ENCODE peak calls at places on chromosomes 1 and 21, in eight cellular contexts. One of them, this sample, is unnamed.

GRCh38 chr1:27296773-27297214 is 25.2 kb upstream of the TMEM222 start:
- DNase-seq in CD8-positive, alpha-beta T cell: peak
- DNase-seq in breast epithelium: peak
- DNase-seq in cardiac fibroblast: peak
- DNase-seq in right lobe of liver: peak
- DNase-seq in mammary epithelial cell: no peak
- DNase-seq in activated CD8-positive, alpha-beta T cell treated with anti-CD3 and anti-CD28 coated beads for 36 hours: peak
- DNase-seq in RWPE1: peak
- DNase-seq in this sample: peak

GRCh38 chr1:115275216-115275615 is 62.8 kb downstream of the NGF start:
- DNase-seq in activated CD8-positive, alpha-beta T cell treated with anti-CD3 and anti-CD28 coated beads for 36 hours: no peak
- DNase-seq in right lobe of liver: no peak
- DNase-seq in mammary epithelial cell: no peak
- DNase-seq in RWPE1: peak
- DNase-seq in breast epithelium: no peak
- DNase-seq in cardiac fibroblast: peak
- DNase-seq in CD8-positive, alpha-beta T cell: no peak
- DNase-seq in this sample: peak

GRCh38 chr1:23524716-23525401 is 6.2 kb downstream of the E2F2 start:
- DNase-seq in cardiac fibroblast: no peak
- DNase-seq in RWPE1: no peak
- DNase-seq in breast epithelium: no peak
- DNase-seq in CD8-positive, alpha-beta T cell: peak
- DNase-seq in activated CD8-positive, alpha-beta T cell treated with anti-CD3 and anti-CD28 coated beads for 36 hours: peak
- DNase-seq in right lobe of liver: peak
- DNase-seq in mammary epithelial cell: no peak
- DNase-seq in this sample: no peak

GRCh38 chr1:210233495-210234253 is 1.1 kb downstream of the SERTAD4 start:
- DNase-seq in activated CD8-positive, alpha-beta T cell treated with anti-CD3 and anti-CD28 coated beads for 36 hours: peak
- DNase-seq in cardiac fibroblast: peak
- DNase-seq in mammary epithelial cell: peak
- DNase-seq in breast epithelium: peak
- DNase-seq in right lobe of liver: no peak
- DNase-seq in RWPE1: peak
- DNase-seq in CD8-positive, alpha-beta T cell: no peak
- DNase-seq in this sample: peak

GRCh38 chr21:44505673-44506278 is 34.2 kb downstream of the KRTAP10-1 start:
- DNase-seq in RWPE1: no peak
- DNase-seq in activated CD8-positive, alpha-beta T cell treated with anti-CD3 and anti-CD28 coated beads for 36 hours: no peak
- DNase-seq in cardiac fibroblast: no peak
- DNase-seq in mammary epithelial cell: no peak
- DNase-seq in CD8-positive, alpha-beta T cell: no peak
- DNase-seq in breast epithelium: no peak
- DNase-seq in right lobe of liver: no peak
- DNase-seq in this sample: no peak

GRCh38 chr1:163561570-163562295 is 240.0 kb downstream of the NUF2 start:
- DNase-seq in CD8-positive, alpha-beta T cell: no peak
- DNase-seq in right lobe of liver: no peak
- DNase-seq in cardiac fibroblast: peak
- DNase-seq in mammary epithelial cell: no peak
- DNase-seq in RWPE1: no peak
- DNase-seq in breast epithelium: no peak
- DNase-seq in activated CD8-positive, alpha-beta T cell treated with anti-CD3 and anti-CD28 coated beads for 36 hours: no peak
- DNase-seq in this sample: peak

GRCh38 chr1:45205000-45205909 is 1.1 kb downstream of the ZSWIM5 start:
- DNase-seq in CD8-positive, alpha-beta T cell: peak
- DNase-seq in mammary epithelial cell: no peak
- DNase-seq in cardiac fibroblast: peak
- DNase-seq in activated CD8-positive, alpha-beta T cell treated with anti-CD3 and anti-CD28 coated beads for 36 hours: peak
- DNase-seq in breast epithelium: no peak
- DNase-seq in right lobe of liver: peak
- DNase-seq in RWPE1: peak
- DNase-seq in this sample: peak

GRCh38 chr1:55089683-55090082 is 50.3 kb downstream of the PCSK9 start:
- DNase-seq in CD8-positive, alpha-beta T cell: no peak
- DNase-seq in cardiac fibroblast: no peak
- DNase-seq in right lobe of liver: no peak
- DNase-seq in mammary epithelial cell: no peak
- DNase-seq in breast epithelium: no peak
- DNase-seq in RWPE1: no peak
- DNase-seq in activated CD8-positive, alpha-beta T cell treated with anti-CD3 and anti-CD28 coated beads for 36 hours: no peak
- DNase-seq in this sample: no peak

GRCh38 chr1:17109897-17110554 is 9.2 kb downstream of the PADI2 start:
- DNase-seq in activated CD8-positive, alpha-beta T cell treated with anti-CD3 and anti-CD28 coated beads for 36 hours: no peak
- DNase-seq in breast epithelium: no peak
- DNase-seq in right lobe of liver: no peak
- DNase-seq in cardiac fibroblast: no peak
- DNase-seq in CD8-positive, alpha-beta T cell: no peak
- DNase-seq in RWPE1: no peak
- DNase-seq in mammary epithelial cell: no peak
- DNase-seq in this sample: no peak

GRCh38 chr1:172733815-172734214 is 74.9 kb downstream of the FASLG start:
- DNase-seq in breast epithelium: no peak
- DNase-seq in activated CD8-positive, alpha-beta T cell treated with anti-CD3 and anti-CD28 coated beads for 36 hours: no peak
- DNase-seq in mammary epithelial cell: no peak
- DNase-seq in cardiac fibroblast: no peak
- DNase-seq in RWPE1: no peak
- DNase-seq in right lobe of liver: no peak
- DNase-seq in CD8-positive, alpha-beta T cell: no peak
- DNase-seq in this sample: no peak

GRCh38 chr1:228359613-228360532 is 46.8 kb downstream of the TRIM11 start:
- DNase-seq in CD8-positive, alpha-beta T cell: no peak
- DNase-seq in right lobe of liver: peak
- DNase-seq in cardiac fibroblast: no peak
- DNase-seq in mammary epithelial cell: no peak
- DNase-seq in activated CD8-positive, alpha-beta T cell treated with anti-CD3 and anti-CD28 coated beads for 36 hours: no peak
- DNase-seq in RWPE1: no peak
- DNase-seq in breast epithelium: no peak
- DNase-seq in this sample: no peak

GRCh38 chr1:201310986-201311355 is 27.7 kb downstream of the PKP1 start:
- DNase-seq in RWPE1: peak
- DNase-seq in mammary epithelial cell: peak
- DNase-seq in right lobe of liver: no peak
- DNase-seq in activated CD8-positive, alpha-beta T cell treated with anti-CD3 and anti-CD28 coated beads for 36 hours: no peak
- DNase-seq in CD8-positive, alpha-beta T cell: no peak
- DNase-seq in cardiac fibroblast: no peak
- DNase-seq in breast epithelium: peak
- DNase-seq in this sample: peak

GRCh38 chr1:65247419-65248359 is 61.7 kb upstream of the DNAJC6 start:
- DNase-seq in activated CD8-positive, alpha-beta T cell treated with anti-CD3 and anti-CD28 coated beads for 36 hours: no peak
- DNase-seq in right lobe of liver: no peak
- DNase-seq in cardiac fibroblast: peak
- DNase-seq in breast epithelium: peak
- DNase-seq in mammary epithelial cell: peak
- DNase-seq in RWPE1: peak
- DNase-seq in CD8-positive, alpha-beta T cell: no peak
- DNase-seq in this sample: peak

GRCh38 chr1:103112535-103112934 is 4.2 kb upstream of the COL11A1 start:
- DNase-seq in mammary epithelial cell: no peak
- DNase-seq in RWPE1: no peak
- DNase-seq in right lobe of liver: no peak
- DNase-seq in breast epithelium: no peak
- DNase-seq in activated CD8-positive, alpha-beta T cell treated with anti-CD3 and anti-CD28 coated beads for 36 hours: no peak
- DNase-seq in cardiac fibroblast: no peak
- DNase-seq in CD8-positive, alpha-beta T cell: no peak
- DNase-seq in this sample: no peak

GRCh38 chr1:103110701-103111100 is 2.4 kb upstream of the COL11A1 start:
- DNase-seq in CD8-positive, alpha-beta T cell: no peak
- DNase-seq in breast epithelium: no peak
- DNase-seq in right lobe of liver: no peak
- DNase-seq in activated CD8-positive, alpha-beta T cell treated with anti-CD3 and anti-CD28 coated beads for 36 hours: no peak
- DNase-seq in mammary epithelial cell: no peak
- DNase-seq in cardiac fibroblast: no peak
- DNase-seq in RWPE1: no peak
- DNase-seq in this sample: no peak

GRCh38 chr1:103109291-103109920 is 1.1 kb upstream of the COL11A1 start:
- DNase-seq in activated CD8-positive, alpha-beta T cell treated with anti-CD3 and anti-CD28 coated beads for 36 hours: no peak
- DNase-seq in RWPE1: no peak
- DNase-seq in cardiac fibroblast: no peak
- DNase-seq in CD8-positive, alpha-beta T cell: no peak
- DNase-seq in mammary epithelial cell: no peak
- DNase-seq in right lobe of liver: no peak
- DNase-seq in breast epithelium: no peak
- DNase-seq in this sample: no peak

GRCh38 chr1:103108525-103109150 is 316 bp upstream of the COL11A1 start:
- DNase-seq in RWPE1: no peak
- DNase-seq in mammary epithelial cell: no peak
- DNase-seq in CD8-positive, alpha-beta T cell: no peak
- DNase-seq in activated CD8-positive, alpha-beta T cell treated with anti-CD3 and anti-CD28 coated beads for 36 hours: no peak
- DNase-seq in right lobe of liver: no peak
- DNase-seq in cardiac fibroblast: no peak
- DNase-seq in breast epithelium: no peak
- DNase-seq in this sample: no peak

DNA sequence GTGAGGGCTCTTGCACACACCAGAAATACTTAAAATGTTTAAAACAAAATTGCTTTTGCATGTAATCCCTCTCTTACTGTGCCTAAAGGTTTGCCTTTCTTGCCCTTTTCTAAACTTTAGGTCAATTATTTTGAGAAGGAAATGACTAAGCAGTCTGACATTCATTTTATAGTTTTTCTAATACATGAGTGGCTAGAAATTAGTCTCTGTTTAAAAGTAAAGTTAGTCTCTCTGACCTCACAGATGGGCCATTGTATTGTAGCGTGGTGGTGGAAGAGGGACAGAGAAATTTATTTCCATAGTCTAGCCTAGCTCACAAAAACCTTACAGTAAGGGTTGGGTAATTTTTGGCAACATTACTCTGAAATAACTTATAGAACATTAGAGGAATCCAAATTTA is 3.6 kb upstream of the COL11A1 start:
- DNase-seq in RWPE1: peak
- DNase-seq in mammary epithelial cell: peak
- DNase-seq in activated CD8-positive, alpha-beta T cell treated with anti-CD3 and anti-CD28 coated beads for 36 hours: no peak
- DNase-seq in breast epithelium: no peak
- DNase-seq in cardiac fibroblast: peak
- DNase-seq in CD8-positive, alpha-beta T cell: no peak
- DNase-seq in right lobe of liver: no peak
- DNase-seq in this sample: no peak
- TF ChIP-seq CTCF in RWPE1: no peak
- TF ChIP-seq CTCF in mammary epithelial cell: no peak
- TF ChIP-seq CTCF in activated CD8-positive, alpha-beta T cell treated with anti-CD3 and anti-CD28 coated beads for 36 hours: no peak
- TF ChIP-seq CTCF in breast epithelium: no peak
- TF ChIP-seq CTCF in cardiac fibroblast: no peak
- TF ChIP-seq CTCF in CD8-positive, alpha-beta T cell: no peak
- TF ChIP-seq CTCF in right lobe of liver: no peak
- TF ChIP-seq CTCF in this sample: no peak

DNA sequence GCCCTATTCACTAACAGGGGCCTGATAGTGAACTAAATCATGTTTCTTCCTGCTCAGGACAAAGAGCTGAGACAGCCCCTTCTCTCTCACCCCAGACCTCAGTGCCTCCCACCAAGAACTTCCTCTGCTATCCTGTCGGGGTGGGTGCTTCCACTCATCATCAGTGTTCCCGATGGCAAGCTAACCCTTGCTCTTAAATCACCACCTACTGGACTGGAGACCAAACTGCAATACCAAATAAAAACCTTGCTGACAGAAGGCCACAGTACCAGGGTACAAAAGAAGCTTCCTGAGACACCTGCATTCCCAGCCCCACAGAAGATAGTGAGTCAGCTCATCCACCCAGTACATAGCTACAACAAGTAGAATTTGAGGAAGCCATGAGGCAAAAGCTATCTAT is 799.5 kb downstream of the LTN1 start:
- DNase-seq in right lobe of liver: no peak
- DNase-seq in mammary epithelial cell: no peak
- DNase-seq in breast epithelium: no peak
- DNase-seq in cardiac fibroblast: no peak
- DNase-seq in RWPE1: no peak
- DNase-seq in activated CD8-positive, alpha-beta T cell treated with anti-CD3 and anti-CD28 coated beads for 36 hours: no peak
- DNase-seq in CD8-positive, alpha-beta T cell: no peak
- DNase-seq in this sample: peak
- TF ChIP-seq CTCF in right lobe of liver: no peak
- TF ChIP-seq CTCF in mammary epithelial cell: no peak
- TF ChIP-seq CTCF in breast epithelium: no peak
- TF ChIP-seq CTCF in cardiac fibroblast: peak
- TF ChIP-seq CTCF in RWPE1: no peak
- TF ChIP-seq CTCF in activated CD8-positive, alpha-beta T cell treated with anti-CD3 and anti-CD28 coated beads for 36 hours: no peak
- TF ChIP-seq CTCF in CD8-positive, alpha-beta T cell: no peak
- TF ChIP-seq CTCF in this sample: no peak

DNA sequence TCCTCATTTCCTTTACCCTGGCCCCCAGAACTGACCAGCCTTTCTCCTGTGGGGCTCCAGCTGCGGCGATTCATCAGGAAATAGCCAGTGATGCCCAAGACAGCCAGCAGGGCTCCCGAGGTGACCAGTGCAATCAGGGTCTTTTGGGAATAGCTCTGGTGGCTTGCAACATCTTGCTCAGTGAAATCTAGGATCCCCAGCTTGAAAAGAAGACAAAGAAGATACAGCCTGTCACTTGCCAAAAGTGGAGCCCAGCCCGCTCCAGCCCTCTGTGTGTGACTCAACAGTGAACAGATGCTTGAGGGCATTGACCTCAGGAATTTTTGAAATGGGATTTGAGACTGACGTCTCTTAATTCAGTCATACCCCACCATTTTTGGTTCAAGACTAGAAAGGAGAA is 22.3 kb downstream of the CD34 start:
- DNase-seq in cardiac fibroblast: peak
- DNase-seq in RWPE1: no peak
- DNase-seq in CD8-positive, alpha-beta T cell: no peak
- DNase-seq in right lobe of liver: no peak
- DNase-seq in mammary epithelial cell: peak
- DNase-seq in breast epithelium: no peak
- DNase-seq in activated CD8-positive, alpha-beta T cell treated with anti-CD3 and anti-CD28 coated beads for 36 hours: no peak
- DNase-seq in this sample: peak
- TF ChIP-seq CTCF in cardiac fibroblast: peak
- TF ChIP-seq CTCF in RWPE1: no peak
- TF ChIP-seq CTCF in CD8-positive, alpha-beta T cell: no peak
- TF ChIP-seq CTCF in right lobe of liver: no peak
- TF ChIP-seq CTCF in mammary epithelial cell: no peak
- TF ChIP-seq CTCF in breast epithelium: no peak
- TF ChIP-seq CTCF in activated CD8-positive, alpha-beta T cell treated with anti-CD3 and anti-CD28 coated beads for 36 hours: no peak
- TF ChIP-seq CTCF in this sample: peak

GRCh38 chr1:166153641-166154350 is 13.0 kb downstream of the FAM78B start:
- DNase-seq in mammary epithelial cell: no peak
- DNase-seq in breast epithelium: no peak
- DNase-seq in CD8-positive, alpha-beta T cell: no peak
- DNase-seq in right lobe of liver: no peak
- DNase-seq in activated CD8-positive, alpha-beta T cell treated with anti-CD3 and anti-CD28 coated beads for 36 hours: no peak
- DNase-seq in cardiac fibroblast: no peak
- DNase-seq in RWPE1: no peak
- DNase-seq in this sample: no peak

GRCh38 chr1:166152977-166153376 is 13.8 kb downstream of the FAM78B start:
- DNase-seq in activated CD8-positive, alpha-beta T cell treated with anti-CD3 and anti-CD28 coated beads for 36 hours: no peak
- DNase-seq in cardiac fibroblast: no peak
- DNase-seq in mammary epithelial cell: no peak
- DNase-seq in CD8-positive, alpha-beta T cell: no peak
- DNase-seq in right lobe of liver: no peak
- DNase-seq in RWPE1: no peak
- DNase-seq in breast epithelium: no peak
- DNase-seq in this sample: no peak

GRCh38 chr1:166155108-166155507 is 11.7 kb downstream of the FAM78B start:
- DNase-seq in right lobe of liver: no peak
- DNase-seq in cardiac fibroblast: no peak
- DNase-seq in RWPE1: no peak
- DNase-seq in CD8-positive, alpha-beta T cell: no peak
- DNase-seq in mammary epithelial cell: no peak
- DNase-seq in breast epithelium: no peak
- DNase-seq in activated CD8-positive, alpha-beta T cell treated with anti-CD3 and anti-CD28 coated beads for 36 hours: no peak
- DNase-seq in this sample: no peak

GRCh38 chr1:166159656-166160055 is 7.1 kb downstream of the FAM78B start:
- DNase-seq in CD8-positive, alpha-beta T cell: no peak
- DNase-seq in mammary epithelial cell: no peak
- DNase-seq in cardiac fibroblast: no peak
- DNase-seq in RWPE1: no peak
- DNase-seq in activated CD8-positive, alpha-beta T cell treated with anti-CD3 and anti-CD28 coated beads for 36 hours: no peak
- DNase-seq in breast epithelium: no peak
- DNase-seq in right lobe of liver: no peak
- DNase-seq in this sample: no peak

GRCh38 chr1:166156674-166157073 is 10.1 kb downstream of the FAM78B start:
- DNase-seq in CD8-positive, alpha-beta T cell: no peak
- DNase-seq in activated CD8-positive, alpha-beta T cell treated with anti-CD3 and anti-CD28 coated beads for 36 hours: no peak
- DNase-seq in mammary epithelial cell: no peak
- DNase-seq in breast epithelium: no peak
- DNase-seq in right lobe of liver: no peak
- DNase-seq in cardiac fibroblast: no peak
- DNase-seq in RWPE1: no peak
- DNase-seq in this sample: no peak
- TF ChIP-seq CTCF in CD8-positive, alpha-beta T cell: no peak
- TF ChIP-seq CTCF in activated CD8-positive, alpha-beta T cell treated with anti-CD3 and anti-CD28 coated beads for 36 hours: no peak
- TF ChIP-seq CTCF in mammary epithelial cell: no peak
- TF ChIP-seq CTCF in breast epithelium: no peak
- TF ChIP-seq CTCF in right lobe of liver: no peak
- TF ChIP-seq CTCF in cardiac fibroblast: no peak
- TF ChIP-seq CTCF in RWPE1: no peak
- TF ChIP-seq CTCF in this sample: no peak

This sample was measured in MCF 10A.